ENCODE peak calls at places on chromosomes 5 and 9, in seven cellular contexts. K, Z, N, L, R, P and A are unnamed samples.

GRCh38 chr5:177604116-177604521 is 4.2 kb downstream of the B4GALT7 start:
- DNase-seq in K (no peak), Z (no peak), N (no peak), L (no peak), R (no peak), P (no peak), A (no peak)

GRCh38 chr5:177458912-177459350 is 12.3 kb downstream of the PRR7 start:
- DNase-seq in K (no peak), Z (no peak), N (peak), L (no peak), R (no peak), P (no peak), A (no peak)

GRCh38 chr5:34584165-34584564 is 72.0 kb upstream of the RAI14 start:
- DNase-seq in K (no peak), Z (no peak), N (no peak), L (no peak), R (no peak), P (no peak), A (no peak)

GRCh38 chr9:123834907-123835562 is 94.9 kb downstream of the DENND1A start:
- DNase-seq in K (no peak), Z (no peak), N (no peak), L (no peak), R (no peak), P (peak), A (no peak)

GRCh38 chr9:109923826-109924225 is 143.8 kb downstream of the PALM2AKAP2 start:
- DNase-seq in K (no peak), Z (no peak), N (no peak), L (no peak), R (no peak), P (no peak), A (no peak)

GRCh38 chr5:10607666-10608442 is 44.0 kb downstream of the ANKRD33B start:
- DNase-seq in K (no peak), Z (no peak), N (no peak), L (peak), R (no peak), P (peak), A (no peak)

GRCh38 chr9:126773004-126773607 is 31.7 kb upstream of the ZBTB43 start:
- DNase-seq in K (peak), Z (no peak), N (peak), L (no peak), R (no peak), P (no peak), A (no peak)

GRCh38 chr5:177310757-177311173 is 933 bp downstream of the MXD3 start:
- DNase-seq in K (no peak), Z (no peak), N (no peak), L (no peak), R (peak), P (no peak), A (no peak)

GRCh38 chr5:154830596-154830995 is 19.8 kb downstream of the FAXDC2 start:
- DNase-seq in K (no peak), Z (no peak), N (no peak), L (no peak), R (no peak), P (no peak), A (no peak)

GRCh38 chr5:56206126-56206525 is 27.0 kb downstream of the ANKRD55 start:
- DNase-seq in K (no peak), Z (no peak), N (peak), L (no peak), R (no peak), P (no peak), A (no peak)

GRCh38 chr5:179504191-179504590 is 46.2 kb upstream of the RUFY1 start:
- DNase-seq in K (no peak), Z (no peak), N (no peak), L (no peak), R (no peak), P (no peak), A (no peak)

GRCh38 chr5:171450423-171451246 is 31.2 kb downstream of the FGF18 start:
- DNase-seq in K (peak), Z (peak), N (peak), L (peak), R (no peak), P (peak), A (no peak)

GRCh38 chr9:127873223-127873691 is 4.2 kb downstream of the AK1 start:
- DNase-seq in K (no peak), Z (no peak), N (no peak), L (no peak), R (no peak), P (no peak), A (no peak)

GRCh38 chr9:82082563-82082962 is 94.0 kb downstream of the SPATA31D1 start:
- DNase-seq in K (no peak), Z (no peak), N (no peak), L (no peak), R (no peak), P (no peak), A (no peak)

GRCh38 chr5:179879003-179879689 is 20.5 kb upstream of the MRNIP start:
- DNase-seq in K (no peak), Z (no peak), N (no peak), L (no peak), R (no peak), P (no peak), A (no peak)

GRCh38 chr9:134598884-134599245 is 42.7 kb upstream of the COL5A1 start:
- DNase-seq in K (no peak), Z (no peak), N (no peak), L (no peak), R (no peak), P (no peak), A (no peak)

GRCh38 chr9:92289708-92290390 is 3.6 kb downstream of the IARS1 start:
- DNase-seq in K (no peak), Z (no peak), N (peak), L (no peak), R (no peak), P (no peak), A (no peak)

GRCh38 chr5:161783297-161783696 is 64.6 kb upstream of the GABRA1 start:
- DNase-seq in K (no peak), Z (no peak), N (no peak), L (no peak), R (no peak), P (no peak), A (no peak)

GRCh38 chr5:151740336-151740942 is 18.0 kb downstream of the ATOX1 start:
- DNase-seq in K (peak), Z (peak), N (peak), L (no peak), R (no peak), P (peak), A (no peak)

GRCh38 chr9:129270903-129271431 is 92.9 kb upstream of the IER5L start:
- DNase-seq in K (no peak), Z (no peak), N (peak), L (peak), R (no peak), P (peak), A (no peak)

GRCh38 chr9:86585422-86586143 is 231.4 kb upstream of the TUT7 start:
- DNase-seq in K (peak), Z (no peak), N (no peak), L (no peak), R (no peak), P (no peak), A (no peak)

GRCh38 chr5:50963647-50964584 is 297.5 kb downstream of the PARP8 start:
- DNase-seq in K (peak), Z (no peak), N (no peak), L (no peak), R (peak), P (no peak), A (no peak)

GRCh38 chr5:81779125-81779934 is 28.4 kb upstream of the SSBP2 start:
- DNase-seq in K (no peak), Z (peak), N (no peak), L (peak), R (no peak), P (peak), A (no peak)

GRCh38 chr5:147734839-147735238 is 47.7 kb downstream of the JAKMIP2 start:
- DNase-seq in K (no peak), Z (no peak), N (no peak), L (no peak), R (no peak), P (no peak), A (no peak)

GRCh38 chr9:133807818-133808217 is 69.7 kb upstream of the SARDH start:
- DNase-seq in K (no peak), Z (no peak), N (no peak), L (no peak), R (no peak), P (no peak), A (no peak)

GRCh38 chr9:31140316-31140715 is 1244.1 kb upstream of the ACO1 start:
- DNase-seq in K (no peak), Z (no peak), N (no peak), L (no peak), R (no peak), P (peak), A (no peak)

GRCh38 chr5:68114641-68115040 is 100.9 kb upstream of the PIK3R1 start:
- DNase-seq in K (no peak), Z (no peak), N (peak), L (no peak), R (no peak), P (peak), A (no peak)

GRCh38 chr5:53376853-53377252 is 103.6 kb upstream of the FST start:
- DNase-seq in K (no peak), Z (no peak), N (no peak), L (no peak), R (no peak), P (no peak), A (no peak)

GRCh38 chr5:9776525-9776924 is 146.4 kb upstream of the TAS2R1 start:
- DNase-seq in K (no peak), Z (no peak), N (peak), L (no peak), R (no peak), P (no peak), A (no peak)

GRCh38 chr9:132190966-132191365 is 29.1 kb downstream of the NTNG2 start:
- DNase-seq in K (no peak), Z (no peak), N (no peak), L (no peak), R (no peak), P (no peak), A (no peak)

GRCh38 chr5:66603164-66603563 is 7.0 kb downstream of the MAST4 start:
- DNase-seq in K (no peak), Z (no peak), N (no peak), L (no peak), R (no peak), P (no peak), A (no peak)

GRCh38 chr9:120379611-120380010 is 200.4 kb downstream of the CDK5RAP2 start:
- DNase-seq in K (no peak), Z (no peak), N (no peak), L (no peak), R (no peak), P (no peak), A (no peak)

GRCh38 chr5:54302267-54302687 is 8.1 kb downstream of the ARL15 start:
- DNase-seq in K (no peak), Z (no peak), N (no peak), L (no peak), R (no peak), P (peak), A (no peak)

GRCh38 chr5:77339491-77339890 is 129.0 kb downstream of the PDE8B start:
- DNase-seq in K (no peak), Z (no peak), N (no peak), L (no peak), R (no peak), P (no peak), A (no peak)

GRCh38 chr9:20187318-20187717 is 398.5 kb upstream of the SLC24A2 start:
- DNase-seq in K (no peak), Z (no peak), N (no peak), L (no peak), R (no peak), P (no peak), A (no peak)

GRCh38 chr5:23433534-23434306 is 73.7 kb upstream of the PRDM9 start:
- DNase-seq in K (no peak), Z (no peak), N (no peak), L (no peak), R (no peak), P (no peak), A (no peak)

GRCh38 chr5:88188458-88189132 is 80.0 kb downstream of the TMEM161B start:
- DNase-seq in K (no peak), Z (no peak), N (no peak), L (no peak), R (no peak), P (no peak), A (no peak)